ENCODE peak calls at places on chromosomes 5 and 9, in four cellular contexts. One of them, this sample, is unnamed.
A peak's percentile ranks its signal among the peaks of the same experiment; 100 is the strongest.

GRCh38 chr9:99085949-99086948 is 18.7 kb upstream of the TGFBR1 start:
- DNase-seq in GM12865: no peak
- DNase-seq in fibroblast of the conjunctiva: no peak
- DNase-seq in EL: peak; percentile 67
- DNase-seq in this sample: peak; percentile 87

GRCh38 chr5:149455889-149456409 is 76.9 kb upstream of the IL17B start:
- DNase-seq in GM12865: no peak
- DNase-seq in fibroblast of the conjunctiva: peak; percentile 42
- DNase-seq in EL: peak; percentile 81
- DNase-seq in this sample: peak; percentile 92

GRCh38 chr5:67677422-67677970 is 480.9 kb upstream of the CD180 start:
- DNase-seq in GM12865: no peak
- DNase-seq in fibroblast of the conjunctiva: no peak
- DNase-seq in EL: no peak
- DNase-seq in this sample: peak; percentile 7

GRCh38 chr5:55714339-55714738 is 2.2 kb upstream of the SLC38A9 start:
- DNase-seq in GM12865: no peak
- DNase-seq in fibroblast of the conjunctiva: no peak
- DNase-seq in EL: no peak
- DNase-seq in this sample: no peak

GRCh38 chr5:108093186-108093585 is 288.7 kb downstream of the FBXL17 start:
- DNase-seq in GM12865: peak; percentile 27
- DNase-seq in fibroblast of the conjunctiva: peak; percentile 9
- DNase-seq in EL: peak; percentile 19
- DNase-seq in this sample: peak; percentile 40

GRCh38 chr9:69671291-69671903 is 774 bp downstream of the APBA1 start:
- DNase-seq in GM12865: no peak
- DNase-seq in fibroblast of the conjunctiva: no peak
- DNase-seq in EL: no peak
- DNase-seq in this sample: no peak

GRCh38 chr9:130893250-130894101 is 3.1 kb downstream of the QRFP start:
- DNase-seq in GM12865: no peak
- DNase-seq in fibroblast of the conjunctiva: no peak
- DNase-seq in EL: no peak
- DNase-seq in this sample: no peak

GRCh38 chr9:109143881-109144562 is 23.0 kb downstream of the FRRS1L start:
- DNase-seq in GM12865: peak; percentile 80
- DNase-seq in fibroblast of the conjunctiva: no peak
- DNase-seq in EL: peak; percentile 69
- DNase-seq in this sample: peak; percentile 52

GRCh38 chr9:132880311-132880661 is 1.6 kb downstream of the SPACA9 start:
- DNase-seq in GM12865: no peak
- DNase-seq in fibroblast of the conjunctiva: no peak
- DNase-seq in EL: no peak
- DNase-seq in this sample: no peak

GRCh38 chr5:139658501-139658927 is 10.4 kb downstream of the CXXC5 start:
- DNase-seq in GM12865: no peak
- DNase-seq in fibroblast of the conjunctiva: no peak
- DNase-seq in EL: peak; percentile 36
- DNase-seq in this sample: peak; percentile 82

GRCh38 chr5:171537463-171537862 is 118.0 kb downstream of the FGF18 start:
- DNase-seq in GM12865: no peak
- DNase-seq in fibroblast of the conjunctiva: no peak
- DNase-seq in EL: peak; percentile 56
- DNase-seq in this sample: peak; percentile 12

GRCh38 chr9:70921126-70921525 is 200.3 kb downstream of the TRPM3 start:
- DNase-seq in GM12865: no peak
- DNase-seq in fibroblast of the conjunctiva: peak; percentile 12
- DNase-seq in EL: peak; percentile 72
- DNase-seq in this sample: peak; percentile 45

GRCh38 chr9:15724006-15724405 is 171.2 kb downstream of the CCDC171 start:
- DNase-seq in GM12865: no peak
- DNase-seq in fibroblast of the conjunctiva: peak; percentile 72
- DNase-seq in EL: peak; percentile 21
- DNase-seq in this sample: peak; percentile 32

GRCh38 chr9:95796029-95796428 is 79.5 kb upstream of the ERCC6L2 start:
- DNase-seq in GM12865: no peak
- DNase-seq in fibroblast of the conjunctiva: no peak
- DNase-seq in EL: no peak
- DNase-seq in this sample: no peak

GRCh38 chr9:88535932-88536324 is 950 bp downstream of the NXNL2 start:
- DNase-seq in GM12865: no peak
- DNase-seq in fibroblast of the conjunctiva: no peak
- DNase-seq in EL: peak; percentile 53
- DNase-seq in this sample: peak; percentile 43

GRCh38 chr9:113657765-113658564 is 194.4 kb downstream of the RGS3 start:
- DNase-seq in GM12865: peak; percentile 84
- DNase-seq in fibroblast of the conjunctiva: peak; percentile 75
- DNase-seq in EL: peak; percentile 85
- DNase-seq in this sample: peak; percentile 78

GRCh38 chr9:121698627-121699270 is 47.3 kb downstream of the DAB2IP start:
- DNase-seq in GM12865: no peak
- DNase-seq in fibroblast of the conjunctiva: no peak
- DNase-seq in EL: no peak
- DNase-seq in this sample: no peak

GRCh38 chr5:115336201-115336720 is 39.8 kb upstream of the CCDC112 start:
- DNase-seq in GM12865: no peak
- DNase-seq in fibroblast of the conjunctiva: no peak
- DNase-seq in EL: no peak
- DNase-seq in this sample: no peak

GRCh38 chr9:106921341-106921899 is 58.5 kb downstream of the ZNF462 start:
- DNase-seq in GM12865: no peak
- DNase-seq in fibroblast of the conjunctiva: no peak
- DNase-seq in EL: peak; percentile 11
- DNase-seq in this sample: peak; percentile 19

GRCh38 chr5:77560677-77561263 is 68.7 kb upstream of the WDR41 start:
- DNase-seq in GM12865: peak; percentile 60
- DNase-seq in fibroblast of the conjunctiva: peak; percentile 35
- DNase-seq in EL: peak; percentile 41
- DNase-seq in this sample: peak; percentile 25

GRCh38 chr5:133110709-133111108 is 58.9 kb downstream of the HSPA4 start:
- DNase-seq in GM12865: no peak
- DNase-seq in fibroblast of the conjunctiva: no peak
- DNase-seq in EL: no peak
- DNase-seq in this sample: no peak

GRCh38 chr5:87541033-87541432 is 128.3 kb upstream of the CCNH start:
- DNase-seq in GM12865: peak; percentile 9
- DNase-seq in fibroblast of the conjunctiva: peak; percentile 41
- DNase-seq in EL: peak; percentile 36
- DNase-seq in this sample: peak; percentile 58

GRCh38 chr5:33494476-33494875 is 53.7 kb downstream of the TARS1 start:
- DNase-seq in GM12865: no peak
- DNase-seq in fibroblast of the conjunctiva: no peak
- DNase-seq in EL: no peak
- DNase-seq in this sample: no peak

GRCh38 chr5:134902071-134902801 is 2.7 kb upstream of the PCBD2 start:
- DNase-seq in GM12865: peak; percentile 81
- DNase-seq in fibroblast of the conjunctiva: no peak
- DNase-seq in EL: peak; percentile 42
- DNase-seq in this sample: peak; percentile 50